ENCODE peak calls at places on chromosomes 3 and 15, in six cellular contexts. E, W, I, S, O and Y are unnamed samples.

GRCh38 chr15:91555307-91555706 is 298.2 kb upstream of the SLCO3A1 start:
- DNase-seq in I (no peak), W (no peak), E (no peak), S (no peak), O (no peak), Y (no peak)

GRCh38 chr3:125960456-125961288 is 8.3 kb upstream of the ROPN1B start:
- DNase-seq in I (no peak), E (no peak), O (no peak), S (no peak), W (peak; percentile 10), Y (no peak)

GRCh38 chr15:67108122-67108871 is 42.9 kb downstream of the SMAD3 start:
- DNase-seq in S (no peak), I (no peak), W (no peak), E (no peak), O (no peak), Y (no peak)

GRCh38 chr3:188661801-188662200 is 507.8 kb downstream of the LPP start:
- DNase-seq in W (no peak), O (no peak), S (no peak), E (no peak), I (no peak), Y (no peak)

GRCh38 chr3:9769426-9770275 is at the start of gene CAMK1:
- DNase-seq in E (peak; percentile 85), S (no peak), I (peak; percentile 50), O (no peak), W (peak; percentile 95), Y (peak; percentile 85)

GRCh38 chr3:38019658-38020341 is 9.6 kb downstream of the PLCD1 start:
- DNase-seq in O (no peak), I (no peak), S (no peak), E (no peak), W (no peak), Y (peak; percentile 39)

GRCh38 chr3:66133050-66133757 is 87.6 kb upstream of the SLC25A26 start:
- DNase-seq in O (no peak), I (no peak), E (no peak), W (no peak), S (no peak), Y (no peak)

GRCh38 chr3:58414538-58415197 is 19.0 kb downstream of the PDHB start:
- DNase-seq in S (peak; percentile 11), O (no peak), E (no peak), I (peak; percentile 47), W (peak; percentile 76), Y (no peak)

GRCh38 chr3:197440717-197441303 is 115.0 kb downstream of the BDH1 start:
- DNase-seq in S (no peak), E (no peak), O (no peak), W (no peak), I (no peak), Y (no peak)

GRCh38 chr3:38111696-38112377 is 25.1 kb downstream of the ACAA1 start:
- DNase-seq in E (no peak), I (no peak), O (no peak), S (no peak), W (no peak), Y (no peak)

GRCh38 chr3:140406655-140407054 is 271.2 kb upstream of the TRIM42 start:
- DNase-seq in W (no peak), O (no peak), I (no peak), S (no peak), E (no peak), Y (no peak)

GRCh38 chr15:56038015-56038414 is 44.6 kb upstream of the NEDD4 start:
- DNase-seq in S (no peak), I (peak; percentile 46), O (no peak), E (no peak), W (no peak), Y (no peak)

GRCh38 chr3:192888121-192888520 is 29.5 kb downstream of the MB21D2 start:
- DNase-seq in S (no peak), I (no peak), E (no peak), W (no peak), O (no peak), Y (no peak)

GRCh38 chr3:150059729-150060128 is 89.0 kb upstream of the PFN2 start:
- DNase-seq in W (no peak), S (peak; percentile 32), E (no peak), O (no peak), I (no peak), Y (no peak)

GRCh38 chr3:134630506-134630905 is 20.3 kb downstream of the KY start:
- DNase-seq in S (no peak), E (no peak), O (no peak), I (no peak), W (no peak), Y (no peak)

GRCh38 chr3:142595581-142595950 is 627 bp upstream of the PLS1 start:
- DNase-seq in S (no peak), O (no peak), E (no peak), I (no peak), W (peak; percentile 63), Y (no peak)

GRCh38 chr3:78742041-78742440 is 1025.8 kb downstream of the ROBO1 start:
- DNase-seq in O (no peak), W (no peak), E (no peak), S (no peak), I (no peak), Y (no peak)

GRCh38 chr3:43766672-43767465 is 76.1 kb downstream of the ABHD5 start:
- DNase-seq in E (no peak), I (no peak), W (peak; percentile 35), S (no peak), O (no peak), Y (no peak)

GRCh38 chr15:73930371-73930770 is 4.1 kb downstream of the LOXL1 start:
- DNase-seq in E (peak; percentile 68), I (no peak), W (peak; percentile 89), S (no peak), O (no peak), Y (peak; percentile 88)

GRCh38 chr3:42755681-42756578 is 17.1 kb downstream of the CCDC13 start:
- DNase-seq in E (no peak), O (no peak), I (peak; percentile 20), S (no peak), W (peak; percentile 68), Y (no peak)

GRCh38 chr3:142251951-142252350 is 26.6 kb upstream of the GK5 start:
- DNase-seq in S (no peak), O (no peak), W (no peak), I (no peak), E (no peak), Y (no peak)

GRCh38 chr3:11467875-11468274 is 175.8 kb downstream of the VGLL4 start:
- DNase-seq in S (no peak), I (no peak), O (no peak), W (no peak), E (no peak), Y (no peak)

GRCh38 chr15:32683906-32684584 is 33.8 kb upstream of the GREM1 start:
- DNase-seq in S (no peak), E (no peak), O (no peak), W (peak; percentile 82), I (no peak), Y (peak; percentile 21)

GRCh38 chr15:31157644-31158069 is 56.1 kb upstream of the TRPM1 start:
- DNase-seq in E (no peak), W (no peak), S (no peak), O (no peak), I (no peak), Y (no peak)

GRCh38 chr15:68012911-68013310 is 41.2 kb upstream of the PIAS1 start:
- DNase-seq in W (no peak), I (no peak), O (no peak), E (no peak), S (no peak), Y (no peak)

GRCh38 chr3:71723452-71724170 is 1.6 kb downstream of the EIF4E3 start:
- DNase-seq in E (no peak), W (no peak), S (no peak), I (peak; percentile 73), O (no peak), Y (no peak)

GRCh38 chr3:190012314-190012782 is 108.3 kb downstream of the P3H2 start:
- DNase-seq in O (peak; percentile 83), I (no peak), S (no peak), W (peak; percentile 17), E (no peak), Y (no peak)

GRCh38 chr3:178966299-178967183 is 105.1 kb downstream of the ZMAT3 start:
- DNase-seq in O (peak; percentile 4), W (peak; percentile 26), I (no peak), E (no peak), S (peak; percentile 18), Y (no peak)

GRCh38 chr15:75051711-75052110 is 28.3 kb downstream of the PPCDC start:
- DNase-seq in S (no peak), W (no peak), E (no peak), I (no peak), O (no peak), Y (no peak)

GRCh38 chr3:41224120-41224806 is 25.0 kb downstream of the CTNNB1 start:
- DNase-seq in W (peak; percentile 87), O (no peak), S (no peak), I (no peak), E (no peak), Y (no peak)

GRCh38 chr3:194323785-194324735 is 27.1 kb downstream of the CPN2 start:
- DNase-seq in S (no peak), W (peak; percentile 68), I (peak; percentile 43), O (peak; percentile 80), E (peak; percentile 97), Y (peak; percentile 95)

GRCh38 chr15:57028176-57028575 is 109.7 kb downstream of the TCF12 start:
- DNase-seq in S (no peak), O (no peak), E (no peak), I (no peak), W (no peak), Y (no peak)

GRCh38 chr3:189459231-189459630 is 172.0 kb upstream of the TP63 start:
- DNase-seq in O (no peak), W (no peak), I (no peak), S (no peak), E (no peak), Y (no peak)

GRCh38 chr3:120506828-120507774 is 56.3 kb upstream of the FSTL1 start:
- DNase-seq in O (no peak), W (peak; percentile 57), E (no peak), I (no peak), S (no peak), Y (no peak)

GRCh38 chr3:65291448-65292091 is 603.8 kb upstream of the ADAMTS9 start:
- DNase-seq in E (no peak), I (no peak), S (no peak), W (no peak), O (no peak), Y (no peak)

GRCh38 chr15:101481917-101482525 is 7.5 kb downstream of the PCSK6 start:
- DNase-seq in I (no peak), E (no peak), O (no peak), W (no peak), S (no peak), Y (no peak)